ENCODE peak calls at places on chromosomes 12 and 14, in five cellular contexts. One of them, this sample, is unnamed.

GRCh38 chr14:70706177-70706576 is 64.5 kb downstream of the TTC9 start:
- DNase-seq in fibroblast of lung: no peak
- DNase-seq in AG04450: no peak
- DNase-seq in fibroblast of mammary gland: no peak
- DNase-seq in tibial artery: peak
- DNase-seq in this sample: no peak

GRCh38 chr12:16555630-16556029 is 50.3 kb downstream of the LMO3 start:
- DNase-seq in fibroblast of lung: no peak
- DNase-seq in AG04450: peak
- DNase-seq in fibroblast of mammary gland: peak
- DNase-seq in tibial artery: no peak
- DNase-seq in this sample: no peak

GRCh38 chr14:99270491-99271287 is 1.3 kb downstream of the BCL11B start:
- DNase-seq in fibroblast of lung: no peak
- DNase-seq in AG04450: no peak
- DNase-seq in fibroblast of mammary gland: no peak
- DNase-seq in tibial artery: peak
- DNase-seq in this sample: no peak

GRCh38 chr14:93936245-93936644 is 9.1 kb downstream of the FAM181A start:
- DNase-seq in fibroblast of lung: no peak
- DNase-seq in AG04450: no peak
- DNase-seq in fibroblast of mammary gland: no peak
- DNase-seq in tibial artery: no peak
- DNase-seq in this sample: peak

GRCh38 chr12:130322263-130322662 is 15.4 kb upstream of the PIWIL1 start:
- DNase-seq in fibroblast of lung: no peak
- DNase-seq in AG04450: no peak
- DNase-seq in fibroblast of mammary gland: no peak
- DNase-seq in tibial artery: no peak
- DNase-seq in this sample: no peak

GRCh38 chr14:87643005-87643404 is 350.0 kb downstream of the GALC start:
- DNase-seq in fibroblast of lung: peak
- DNase-seq in AG04450: no peak
- DNase-seq in fibroblast of mammary gland: peak
- DNase-seq in tibial artery: no peak
- DNase-seq in this sample: no peak

GRCh38 chr14:69614592-69614991 is 3.2 kb downstream of the SUSD6 start:
- DNase-seq in fibroblast of lung: no peak
- DNase-seq in AG04450: no peak
- DNase-seq in fibroblast of mammary gland: no peak
- DNase-seq in tibial artery: peak
- DNase-seq in this sample: no peak

GRCh38 chr12:65508281-65509035 is 230.0 kb downstream of the MSRB3 start:
- DNase-seq in fibroblast of lung: no peak
- DNase-seq in AG04450: no peak
- DNase-seq in fibroblast of mammary gland: peak
- DNase-seq in tibial artery: no peak
- DNase-seq in this sample: no peak

GRCh38 chr14:105486333-105486973 is at the start of gene CRIP1:
- DNase-seq in fibroblast of lung: no peak
- DNase-seq in AG04450: no peak
- DNase-seq in fibroblast of mammary gland: no peak
- DNase-seq in tibial artery: no peak
- DNase-seq in this sample: no peak

GRCh38 chr14:64649383-64649998 is 54.7 kb upstream of the PLEKHG3 start:
- DNase-seq in fibroblast of lung: peak
- DNase-seq in AG04450: no peak
- DNase-seq in fibroblast of mammary gland: peak
- DNase-seq in tibial artery: no peak
- DNase-seq in this sample: no peak

GRCh38 chr14:29846339-29847129 is 81.1 kb downstream of the PRKD1 start:
- DNase-seq in fibroblast of lung: peak
- DNase-seq in AG04450: peak
- DNase-seq in fibroblast of mammary gland: no peak
- DNase-seq in tibial artery: no peak
- DNase-seq in this sample: no peak

GRCh38 chr12:99427104-99427503 is 220.4 kb upstream of the GARIN6 start:
- DNase-seq in fibroblast of lung: no peak
- DNase-seq in AG04450: no peak
- DNase-seq in fibroblast of mammary gland: no peak
- DNase-seq in tibial artery: no peak
- DNase-seq in this sample: no peak

GRCh38 chr14:50633954-50634353 is 34.2 kb downstream of the SAV1 start:
- DNase-seq in fibroblast of lung: no peak
- DNase-seq in AG04450: no peak
- DNase-seq in fibroblast of mammary gland: no peak
- DNase-seq in tibial artery: no peak
- DNase-seq in this sample: no peak

GRCh38 chr12:120909633-120910318 is 5.6 kb upstream of the SPPL3 start:
- DNase-seq in fibroblast of lung: no peak
- DNase-seq in AG04450: no peak
- DNase-seq in fibroblast of mammary gland: no peak
- DNase-seq in tibial artery: no peak
- DNase-seq in this sample: peak

GRCh38 chr14:54123836-54124235 is 167.2 kb upstream of the BMP4 start:
- DNase-seq in fibroblast of lung: peak
- DNase-seq in AG04450: no peak
- DNase-seq in fibroblast of mammary gland: no peak
- DNase-seq in tibial artery: no peak
- DNase-seq in this sample: no peak

GRCh38 chr14:103155013-103155412 is 31.8 kb downstream of the TNFAIP2 start:
- DNase-seq in fibroblast of lung: no peak
- DNase-seq in AG04450: no peak
- DNase-seq in fibroblast of mammary gland: peak
- DNase-seq in tibial artery: peak
- DNase-seq in this sample: no peak

GRCh38 chr12:120678572-120678971 is 8.4 kb upstream of the MLEC start:
- DNase-seq in fibroblast of lung: no peak
- DNase-seq in AG04450: no peak
- DNase-seq in fibroblast of mammary gland: peak
- DNase-seq in tibial artery: no peak
- DNase-seq in this sample: no peak

GRCh38 chr12:111304642-111305071 is 64.2 kb downstream of the PHETA1 start:
- DNase-seq in fibroblast of lung: no peak
- DNase-seq in AG04450: no peak
- DNase-seq in fibroblast of mammary gland: peak
- DNase-seq in tibial artery: no peak
- DNase-seq in this sample: no peak
- TF ChIP-seq CTCF in fibroblast of lung: peak
- TF ChIP-seq CTCF in AG04450: peak
- TF ChIP-seq CTCF in fibroblast of mammary gland: peak
- TF ChIP-seq CTCF in tibial artery: peak
- TF ChIP-seq CTCF in this sample: peak

GRCh38 chr12:53299101-53299453 is 418 bp upstream of the MYG1 start:
- DNase-seq in fibroblast of lung: peak
- DNase-seq in AG04450: no peak
- DNase-seq in fibroblast of mammary gland: peak
- DNase-seq in tibial artery: no peak
- DNase-seq in this sample: no peak
- TF ChIP-seq CTCF in fibroblast of lung: no peak
- TF ChIP-seq CTCF in AG04450: no peak
- TF ChIP-seq CTCF in fibroblast of mammary gland: no peak
- TF ChIP-seq CTCF in tibial artery: no peak
- TF ChIP-seq CTCF in this sample: no peak

GRCh38 chr12:96401061-96401871 is 1.0 kb upstream of the CDK17 start:
- DNase-seq in fibroblast of lung: peak
- DNase-seq in AG04450: peak
- DNase-seq in fibroblast of mammary gland: peak
- DNase-seq in tibial artery: no peak
- DNase-seq in this sample: peak
- TF ChIP-seq CTCF in fibroblast of lung: peak
- TF ChIP-seq CTCF in AG04450: peak
- TF ChIP-seq CTCF in fibroblast of mammary gland: peak
- TF ChIP-seq CTCF in tibial artery: no peak
- TF ChIP-seq CTCF in this sample: peak

GRCh38 chr12:26274441-26275312 is 79.3 kb downstream of the SSPN start:
- DNase-seq in fibroblast of lung: peak
- DNase-seq in AG04450: peak
- DNase-seq in fibroblast of mammary gland: peak
- DNase-seq in tibial artery: peak
- DNase-seq in this sample: peak
- TF ChIP-seq CTCF in fibroblast of lung: no peak
- TF ChIP-seq CTCF in AG04450: peak
- TF ChIP-seq CTCF in fibroblast of mammary gland: peak
- TF ChIP-seq CTCF in tibial artery: no peak
- TF ChIP-seq CTCF in this sample: no peak

DNA sequence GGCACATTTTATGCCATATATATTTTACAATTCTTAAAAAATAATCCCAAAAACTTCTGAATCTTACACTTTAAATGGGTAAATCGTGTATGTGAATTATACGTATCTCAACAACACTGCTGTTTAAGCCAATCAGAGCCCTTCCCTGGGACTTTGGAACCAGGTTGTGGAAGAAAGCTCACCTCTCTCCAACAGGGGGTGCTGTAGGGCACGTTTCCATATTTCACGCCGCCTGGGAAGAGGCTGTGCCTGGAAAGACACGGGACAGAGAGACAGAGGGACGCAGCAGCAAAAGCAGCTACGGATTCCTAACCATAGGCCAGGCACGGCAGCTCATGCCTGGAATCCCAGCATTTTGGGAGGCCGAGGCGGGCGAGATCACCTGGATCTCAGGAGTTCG is 29.4 kb upstream of the FBRSL1 start:
- DNase-seq in fibroblast of lung: no peak
- DNase-seq in AG04450: no peak
- DNase-seq in fibroblast of mammary gland: no peak
- DNase-seq in tibial artery: no peak
- DNase-seq in this sample: no peak
- TF ChIP-seq CTCF in fibroblast of lung: peak
- TF ChIP-seq CTCF in AG04450: peak
- TF ChIP-seq CTCF in fibroblast of mammary gland: peak
- TF ChIP-seq CTCF in tibial artery: no peak
- TF ChIP-seq CTCF in this sample: peak

DNA sequence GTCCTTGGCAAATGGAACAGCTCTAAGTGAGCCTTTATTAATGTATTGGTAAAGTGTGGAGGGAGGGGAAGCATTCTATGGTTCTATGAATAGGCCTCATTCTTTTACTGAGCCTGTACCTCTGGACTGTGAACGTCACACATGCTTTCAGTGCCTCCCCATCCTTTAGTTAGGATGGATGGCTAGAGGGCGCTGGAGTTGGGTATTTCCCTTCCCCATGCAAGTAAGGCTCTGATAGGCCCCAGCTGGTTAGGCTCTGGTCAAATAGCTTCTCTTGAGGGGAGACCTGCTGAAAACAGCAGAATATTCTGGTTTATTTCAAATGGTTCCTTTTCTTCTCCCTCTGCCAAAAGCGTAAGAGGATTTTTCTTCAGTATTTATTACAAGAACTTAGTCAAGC is 860.9 kb upstream of the MDGA2 start:
- DNase-seq in fibroblast of lung: no peak
- DNase-seq in AG04450: no peak
- DNase-seq in fibroblast of mammary gland: no peak
- DNase-seq in tibial artery: no peak
- DNase-seq in this sample: no peak
- TF ChIP-seq CTCF in fibroblast of lung: no peak
- TF ChIP-seq CTCF in AG04450: no peak
- TF ChIP-seq CTCF in fibroblast of mammary gland: no peak
- TF ChIP-seq CTCF in tibial artery: no peak
- TF ChIP-seq CTCF in this sample: no peak

GRCh38 chr14:90726656-90727055 is 89.6 kb downstream of the TTC7B start:
- DNase-seq in fibroblast of lung: peak
- DNase-seq in AG04450: no peak
- DNase-seq in fibroblast of mammary gland: peak
- DNase-seq in tibial artery: peak
- DNase-seq in this sample: no peak
- TF ChIP-seq CTCF in fibroblast of lung: peak
- TF ChIP-seq CTCF in AG04450: peak
- TF ChIP-seq CTCF in fibroblast of mammary gland: peak
- TF ChIP-seq CTCF in tibial artery: peak
- TF ChIP-seq CTCF in this sample: no peak

GRCh38 chr14:75881986-75882385 is 99.8 kb downstream of the TGFB3 start:
- DNase-seq in fibroblast of lung: no peak
- DNase-seq in AG04450: no peak
- DNase-seq in fibroblast of mammary gland: no peak
- DNase-seq in tibial artery: no peak
- DNase-seq in this sample: no peak

GRCh38 chr14:75877292-75877691 is 104.5 kb downstream of the TGFB3 start:
- DNase-seq in fibroblast of lung: peak
- DNase-seq in AG04450: peak
- DNase-seq in fibroblast of mammary gland: peak
- DNase-seq in tibial artery: no peak
- DNase-seq in this sample: no peak

GRCh38 chr14:75877884-75878283 is 103.9 kb downstream of the TGFB3 start:
- DNase-seq in fibroblast of lung: peak
- DNase-seq in AG04450: no peak
- DNase-seq in fibroblast of mammary gland: no peak
- DNase-seq in tibial artery: no peak
- DNase-seq in this sample: no peak

GRCh38 chr14:75879031-75879430 is 102.8 kb downstream of the TGFB3 start:
- DNase-seq in fibroblast of lung: peak
- DNase-seq in AG04450: peak
- DNase-seq in fibroblast of mammary gland: peak
- DNase-seq in tibial artery: no peak
- DNase-seq in this sample: peak

GRCh38 chr14:75880512-75880911 is 101.3 kb downstream of the TGFB3 start:
- DNase-seq in fibroblast of lung: no peak
- DNase-seq in AG04450: no peak
- DNase-seq in fibroblast of mammary gland: no peak
- DNase-seq in tibial artery: no peak
- DNase-seq in this sample: no peak
- TF ChIP-seq CTCF in fibroblast of lung: no peak
- TF ChIP-seq CTCF in AG04450: no peak
- TF ChIP-seq CTCF in fibroblast of mammary gland: peak
- TF ChIP-seq CTCF in tibial artery: no peak
- TF ChIP-seq CTCF in this sample: peak

DNA sequence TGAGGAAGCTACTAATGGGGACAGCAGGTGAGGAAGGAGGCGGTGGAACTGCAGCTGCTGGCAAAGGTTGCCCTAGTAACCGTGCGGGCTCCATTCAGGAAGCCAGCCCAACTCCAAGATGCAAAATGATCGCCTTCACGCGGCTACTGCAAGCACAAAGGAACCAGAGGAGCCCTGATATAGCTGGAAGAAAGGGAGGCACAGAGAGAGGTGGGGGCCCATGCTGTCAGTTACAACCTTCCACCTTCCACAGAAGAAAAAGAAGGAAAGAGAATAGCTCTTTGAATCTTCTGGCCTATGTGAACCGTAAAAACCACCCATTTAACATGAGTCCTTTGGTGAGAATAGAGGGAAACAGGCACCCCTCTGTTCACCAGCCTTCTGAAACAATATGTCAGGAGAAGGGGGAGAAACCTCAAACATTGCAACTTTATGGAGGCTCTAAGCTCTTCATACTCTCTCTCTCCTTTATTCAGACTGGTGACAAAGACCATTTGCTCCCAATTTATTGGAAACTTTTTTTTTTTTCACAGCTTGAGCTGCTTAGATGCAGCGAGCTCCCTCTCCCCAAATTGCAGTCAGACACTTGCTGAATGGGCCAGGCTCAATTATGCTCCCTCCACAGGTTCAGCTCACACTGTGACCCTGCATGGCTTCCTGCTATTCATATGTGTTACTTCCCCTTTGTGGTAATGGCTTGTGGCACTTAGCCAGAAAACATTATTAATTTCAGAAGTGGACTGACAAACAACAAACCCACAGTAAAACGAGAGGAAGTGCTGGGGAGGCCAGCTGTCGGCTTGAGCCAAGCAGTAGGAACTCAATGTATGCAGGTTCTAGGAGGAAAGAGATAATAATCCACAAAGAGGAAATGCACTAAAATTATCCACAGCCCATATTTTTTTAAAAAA is 6.2 kb downstream of the DUSP6 start:
- DNase-seq in fibroblast of lung: peak
- DNase-seq in AG04450: no peak
- DNase-seq in fibroblast of mammary gland: peak
- DNase-seq in tibial artery: peak
- DNase-seq in this sample: peak
- TF ChIP-seq CTCF in fibroblast of lung: no peak
- TF ChIP-seq CTCF in AG04450: no peak
- TF ChIP-seq CTCF in fibroblast of mammary gland: no peak
- TF ChIP-seq CTCF in tibial artery: no peak
- TF ChIP-seq CTCF in this sample: no peak

This sample was measured in GM13977.